ENCODE peak calls at places on chromosomes 12 and 14, in five cellular contexts. E, H, R, I and N are unnamed samples.

GRCh38 chr12:94099191-94099983 is 49.0 kb upstream of the PLXNC1 start:
- DNase-seq in E (no peak), H (no peak), R (no peak), I (no peak), N (no peak)

GRCh38 chr12:99250091-99250490 is 397.5 kb upstream of the GARIN6 start:
- DNase-seq in E (no peak), H (no peak), R (no peak), I (no peak), N (no peak)

GRCh38 chr12:4482936-4483335 is 37.3 kb upstream of the FGF6 start:
- DNase-seq in E (no peak), H (no peak), R (no peak), I (no peak), N (no peak)

GRCh38 chr14:95200404-95200803 is 43.1 kb upstream of the DICER1 start:
- DNase-seq in E (no peak), H (peak), R (peak), I (no peak), N (no peak)

GRCh38 chr12:82651489-82651888 is 35.2 kb upstream of the TMTC2 start:
- DNase-seq in E (no peak), H (no peak), R (no peak), I (no peak), N (no peak)

GRCh38 chr14:72892103-72892878 is 1.6 kb downstream of the DPF3 start:
- DNase-seq in E (peak), H (no peak), R (peak), I (no peak), N (no peak)

GRCh38 chr14:91371990-91372375 is 45.6 kb downstream of the CCDC88C start:
- DNase-seq in E (no peak), H (no peak), R (no peak), I (no peak), N (no peak)

GRCh38 chr14:91745329-91745728 is 13.4 kb upstream of the CATSPERB start:
- DNase-seq in E (no peak), H (no peak), R (no peak), I (no peak), N (no peak)

GRCh38 chr12:70078161-70078560 is 165.1 kb upstream of the CNOT2 start:
- DNase-seq in E (no peak), H (no peak), R (no peak), I (no peak), N (no peak)

GRCh38 chr14:20429801-20430669 is 5.9 kb downstream of the KLHL33 start:
- DNase-seq in E (no peak), H (peak), R (no peak), I (no peak), N (no peak)

GRCh38 chr12:125259525-125259924 is 194.3 kb downstream of the AACS start:
- DNase-seq in E (no peak), H (no peak), R (no peak), I (no peak), N (no peak)

GRCh38 chr12:85036241-85036707 is at the start of the genes LRRIQ1 and TSPAN19:
- DNase-seq in E (peak), H (peak), R (peak), I (peak), N (no peak)

GRCh38 chr14:99363616-99364290 is 91.8 kb upstream of the BCL11B start:
- DNase-seq in E (no peak), H (no peak), R (no peak), I (no peak), N (no peak)

GRCh38 chr12:116784238-116784612 is 46.1 kb downstream of the RNFT2 start:
- DNase-seq in E (no peak), H (no peak), R (no peak), I (no peak), N (no peak)

GRCh38 chr12:47080725-47081502 is 1.2 kb upstream of the AMIGO2 start:
- DNase-seq in E (no peak), H (peak), R (peak), I (no peak), N (peak)

GRCh38 chr14:58680698-58681097 is 42.9 kb downstream of the DACT1 start:
- DNase-seq in E (no peak), H (no peak), R (no peak), I (no peak), N (no peak)

GRCh38 chr12:95694148-95694547 is 96.4 kb downstream of the NTN4 start:
- DNase-seq in E (no peak), H (no peak), R (no peak), I (no peak), N (no peak)

GRCh38 chr14:70640938-70641547 is 673 bp upstream of the TTC9 start:
- DNase-seq in E (no peak), H (no peak), R (no peak), I (no peak), N (peak)

GRCh38 chr12:14481201-14481600 is 86.5 kb downstream of the PLBD1 start:
- DNase-seq in E (no peak), H (no peak), R (no peak), I (no peak), N (no peak)

GRCh38 chr12:98438826-98439225 is 76.6 kb upstream of the TMPO start:
- DNase-seq in E (peak), H (no peak), R (no peak), I (no peak), N (no peak)

GRCh38 chr14:91614187-91614586 is 104.1 kb upstream of the PPP4R3A start:
- DNase-seq in E (no peak), H (no peak), R (no peak), I (no peak), N (no peak)

GRCh38 chr12:7144414-7145120 is 14.4 kb downstream of the CLSTN3 start:
- DNase-seq in E (no peak), H (no peak), R (peak), I (no peak), N (no peak)

GRCh38 chr12:94074216-94074969 is 74.0 kb upstream of the PLXNC1 start:
- DNase-seq in E (no peak), H (no peak), R (no peak), I (no peak), N (no peak)

GRCh38 chr12:1935700-1936378 is 17.4 kb upstream of the CACNA2D4 start:
- DNase-seq in E (no peak), H (no peak), R (no peak), I (no peak), N (no peak)

GRCh38 chr12:5078423-5078822 is 34.7 kb downstream of the KCNA5 start:
- DNase-seq in E (peak), H (no peak), R (peak), I (no peak), N (no peak)

GRCh38 chr12:57534991-57535543 is 11.9 kb downstream of the DCTN2 start:
- DNase-seq in E (no peak), H (no peak), R (no peak), I (no peak), N (no peak)

GRCh38 chr12:49962861-49963765 is 1.4 kb downstream of the AQP5 start:
- DNase-seq in E (no peak), H (peak), R (no peak), I (no peak), N (no peak)

GRCh38 chr12:46388427-46388992 is 15.9 kb upstream of the SLC38A2 start:
- DNase-seq in E (no peak), H (no peak), R (no peak), I (no peak), N (no peak)

GRCh38 chr12:22971247-22971646 is 346.3 kb downstream of the ETNK1 start:
- DNase-seq in E (no peak), H (no peak), R (no peak), I (no peak), N (no peak)

GRCh38 chr12:27573972-27574371 is 50.0 kb downstream of the PPFIBP1 start:
- DNase-seq in E (no peak), H (no peak), R (no peak), I (no peak), N (no peak)

GRCh38 chr12:6197996-6198395 is 2.2 kb upstream of the CD9 start:
- DNase-seq in E (no peak), H (no peak), R (no peak), I (no peak), N (no peak)

GRCh38 chr14:93753647-93754046 is 34.6 kb downstream of the PRIMA1 start:
- DNase-seq in E (no peak), H (no peak), R (no peak), I (no peak), N (no peak)

GRCh38 chr12:121628536-121628935 is 2.2 kb downstream of the ORAI1 start:
- DNase-seq in E (no peak), H (no peak), R (no peak), I (no peak), N (no peak)

GRCh38 chr14:81219821-81220487 is 805 bp downstream of the GTF2A1 start:
- DNase-seq in E (peak), H (peak), R (peak), I (peak), N (peak)

GRCh38 chr12:30067156-30067555 is 283.4 kb upstream of the TMTC1 start:
- DNase-seq in E (no peak), H (no peak), R (no peak), I (no peak), N (no peak)

GRCh38 chr12:54262403-54262925 is 17.5 kb downstream of the CBX5 start:
- DNase-seq in E (no peak), H (no peak), R (peak), I (no peak), N (no peak)

GRCh38 chr12:51907083-51907863 is at the start of gene ACVRL1:
- DNase-seq in E (no peak), H (no peak), R (no peak), I (no peak), N (no peak)
- TF ChIP-seq CTCF in E (no peak), H (no peak), R (no peak), I (no peak), N (no peak)

DNA sequence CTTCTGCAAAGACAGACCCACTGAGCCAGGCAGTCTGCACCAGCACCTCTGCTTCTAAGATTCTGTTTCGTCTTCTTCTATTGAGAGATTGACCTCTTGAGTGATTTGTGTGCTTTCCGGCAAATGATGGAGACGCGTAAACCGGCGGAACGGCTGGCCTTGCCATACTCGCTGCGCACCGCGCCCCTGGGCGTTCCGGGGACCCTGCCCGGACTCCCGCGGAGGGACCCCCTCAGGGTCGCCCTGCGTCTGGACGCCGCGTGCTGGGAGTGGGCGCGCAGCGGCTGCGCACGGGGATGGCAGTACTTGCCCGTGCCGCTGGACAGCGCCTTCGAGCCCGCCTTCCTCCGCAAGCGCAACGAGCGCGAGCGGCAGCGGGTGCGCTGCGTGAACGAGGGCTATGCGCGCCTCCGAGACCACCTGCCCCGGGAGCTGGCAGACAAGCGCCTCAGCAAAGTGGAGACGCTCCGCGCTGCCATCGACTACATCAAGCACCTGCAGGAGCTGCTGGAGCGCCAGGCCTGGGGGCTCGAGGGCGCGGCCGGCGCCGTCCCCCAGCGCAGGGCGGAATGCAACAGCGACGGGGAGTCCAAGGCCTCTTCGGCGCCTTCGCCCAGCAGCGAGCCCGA is 703 bp downstream of the ASCL4 start:
- DNase-seq in E (peak), H (no peak), R (peak), I (peak), N (no peak)
- TF ChIP-seq CTCF in E (no peak), H (no peak), R (no peak), I (peak), N (no peak)

DNA sequence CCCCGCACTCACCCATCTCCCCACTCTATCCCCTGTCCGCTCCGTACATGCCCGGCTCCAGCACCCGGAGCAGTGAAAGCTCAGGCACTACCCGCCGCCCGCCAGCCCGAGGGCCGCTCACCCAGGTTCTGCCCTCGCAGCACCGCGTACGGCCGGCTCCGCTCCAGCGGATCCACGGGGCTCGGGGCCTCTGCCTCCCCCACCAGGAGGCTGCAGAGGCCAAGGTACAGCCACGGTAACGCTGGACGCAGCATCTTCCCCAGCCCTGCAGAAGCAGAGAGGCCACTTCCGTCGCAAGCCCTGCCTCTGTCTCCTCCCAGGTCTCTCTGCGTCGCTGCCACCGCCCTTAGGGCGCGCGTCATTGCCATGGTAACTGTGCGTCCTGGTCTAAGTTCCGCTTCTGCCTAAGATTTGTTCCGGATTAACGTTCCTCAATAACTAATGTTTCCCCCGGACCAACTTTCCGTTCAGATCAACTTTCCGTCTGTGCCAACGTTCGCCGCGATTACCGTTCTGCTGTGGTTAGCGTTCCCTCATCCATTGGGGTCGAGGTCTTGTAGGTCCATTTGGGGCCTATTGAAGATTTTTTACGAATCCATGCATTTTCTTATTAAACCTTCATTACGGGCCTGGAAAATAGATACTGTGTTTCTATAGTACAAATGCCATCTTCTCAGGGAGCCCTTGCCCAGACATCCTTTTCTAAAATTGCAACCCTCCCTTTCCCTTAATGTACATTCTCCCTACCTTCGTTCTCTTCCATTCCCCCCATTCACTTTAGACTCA is at the start of gene C12orf76:
- DNase-seq in E (peak), H (peak), R (peak), I (peak), N (peak)
- TF ChIP-seq CTCF in E (no peak), H (no peak), R (no peak), I (no peak), N (no peak)

DNA sequence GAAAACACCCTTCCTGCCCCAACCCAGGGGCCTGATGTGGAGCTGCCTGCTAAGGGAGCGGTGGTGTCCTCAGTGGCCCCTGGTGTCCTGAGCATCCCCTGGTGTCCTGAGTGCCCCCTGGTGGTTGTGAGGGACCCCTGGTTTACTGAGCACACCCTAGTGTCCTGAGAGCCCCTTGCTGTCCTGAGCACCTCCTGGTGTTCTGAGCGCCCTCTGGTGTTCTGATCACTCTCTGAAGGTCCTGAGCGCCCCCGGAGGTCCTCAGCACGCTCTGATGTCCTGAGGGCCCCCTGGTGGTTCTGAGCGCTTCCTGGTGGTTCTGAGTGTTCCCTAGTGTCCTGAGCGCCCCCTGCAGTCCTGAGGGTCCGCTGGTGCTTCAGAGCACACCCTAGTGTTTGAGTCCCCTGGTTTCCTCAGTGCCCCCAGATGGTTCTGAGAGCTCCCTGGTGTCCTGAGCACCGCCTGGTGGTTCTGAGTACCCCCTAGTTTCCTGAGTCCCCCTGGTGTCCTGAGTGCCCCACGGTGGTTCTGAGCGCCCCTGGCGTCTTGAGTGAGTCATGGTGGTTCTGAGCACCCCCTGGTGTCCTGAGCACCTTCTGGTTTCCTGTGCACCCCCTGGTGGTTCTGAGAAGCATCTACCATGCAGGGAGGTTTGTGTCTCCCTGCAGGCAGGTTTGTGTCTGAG is 1004.2 kb downstream of the TMEM121 start:
- DNase-seq in E (no peak), H (no peak), R (no peak), I (no peak), N (peak)
- TF ChIP-seq CTCF in E (no peak), H (no peak), R (no peak), I (no peak), N (peak)

DNA sequence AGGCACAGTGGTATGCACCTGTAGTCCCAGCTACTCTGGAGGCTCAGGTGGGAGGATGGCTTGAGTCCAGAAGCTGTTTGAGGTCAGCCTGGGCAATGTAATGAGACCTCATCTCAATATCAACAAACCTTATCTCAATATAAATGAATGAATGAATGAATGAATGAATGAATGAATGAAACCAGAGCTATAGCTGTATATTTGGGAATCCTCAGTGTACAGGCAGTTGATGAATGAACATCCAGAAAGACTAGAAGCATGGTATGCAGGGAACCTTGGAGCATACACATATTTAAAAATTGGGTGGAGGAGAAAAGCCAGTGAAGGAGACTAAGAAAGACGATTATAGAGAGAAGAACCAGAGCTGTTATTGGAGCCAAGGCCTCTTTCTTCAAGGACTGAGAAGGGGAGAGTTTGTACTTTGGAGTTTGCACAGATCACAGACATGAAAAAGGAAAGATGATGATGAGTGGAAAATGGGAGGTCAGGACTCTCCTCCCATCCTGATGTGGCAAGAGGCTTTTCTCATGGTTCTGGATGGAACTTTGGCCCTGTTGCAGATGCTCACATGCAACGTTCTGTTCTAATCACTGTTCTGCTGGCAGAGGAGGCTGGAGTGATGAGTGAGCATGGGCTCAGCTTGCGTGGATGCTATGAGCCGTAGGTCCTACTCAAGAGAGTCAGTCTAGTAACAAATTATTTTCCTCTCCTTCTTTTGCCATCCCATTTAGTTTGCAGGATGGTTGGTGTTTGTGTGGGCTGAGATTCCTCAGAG is 114.4 kb downstream of the PRKCH start:
- DNase-seq in E (no peak), H (no peak), R (no peak), I (no peak), N (no peak)
- TF ChIP-seq CTCF in E (no peak), H (no peak), R (no peak), I (no peak), N (no peak)

GRCh38 chr14:53668861-53669260 is 287.8 kb downstream of the BMP4 start:
- DNase-seq in E (no peak), H (no peak), R (no peak), I (no peak), N (no peak)

GRCh38 chr14:53663709-53664108 is 292.9 kb downstream of the BMP4 start:
- DNase-seq in E (no peak), H (no peak), R (peak), I (no peak), N (no peak)
- TF ChIP-seq CTCF in E (no peak), H (no peak), R (peak), I (peak), N (no peak)

DNA sequence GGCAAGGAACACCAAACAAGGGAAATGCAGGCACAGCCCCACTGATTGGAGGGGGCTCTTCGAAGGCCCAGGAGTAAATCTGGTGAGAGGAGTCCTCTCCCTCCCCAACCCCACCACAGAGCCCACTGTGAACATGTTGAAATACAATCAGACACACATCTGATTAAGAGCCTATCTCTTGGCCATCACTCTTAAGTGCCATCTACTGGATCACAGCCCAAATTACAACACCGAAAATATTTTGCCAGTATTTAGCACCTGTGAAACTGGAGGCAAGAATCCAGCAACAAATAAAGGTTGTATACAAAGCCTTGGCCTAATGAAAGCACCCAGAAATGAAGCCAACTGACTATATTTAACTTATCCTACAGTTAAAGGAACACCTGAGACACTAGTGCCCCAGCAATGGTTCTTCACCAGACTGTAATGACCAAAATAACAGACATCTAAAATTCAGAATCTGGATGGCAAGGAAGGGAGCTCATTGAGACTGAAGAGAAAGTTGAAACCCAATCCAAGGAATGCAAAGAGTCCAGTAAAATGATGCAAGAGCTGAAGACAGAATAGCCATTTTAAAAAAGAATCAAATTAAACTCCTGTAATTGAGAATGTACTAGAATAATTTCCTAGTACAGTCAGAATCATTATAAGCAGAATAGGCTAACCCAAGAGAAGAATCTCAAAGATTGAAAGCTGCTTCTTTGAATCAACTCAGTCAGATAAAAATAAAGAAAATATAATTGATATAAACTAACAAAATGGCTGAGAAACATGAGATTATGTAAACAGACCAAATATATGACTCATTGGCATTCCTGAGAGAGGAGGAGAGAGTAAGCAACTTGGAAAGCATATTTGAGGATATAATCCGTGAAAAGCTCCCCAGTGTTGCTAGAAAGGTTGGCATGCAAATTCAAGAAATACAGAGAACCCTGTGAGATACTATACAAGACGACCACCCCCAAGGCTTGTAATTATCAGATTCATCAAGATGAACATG is 1117.0 kb downstream of the FLRT2 start:
- DNase-seq in E (no peak), H (no peak), R (no peak), I (no peak), N (no peak)
- TF ChIP-seq CTCF in E (no peak), H (no peak), R (no peak), I (peak), N (no peak)